ENCODE peak calls at places on chromosomes 6 and 20, in four cellular contexts. C is ovary, D is stomach, S is tibial nerve. F is an unnamed sample.

GRCh38 chr6:106334646-106335448 is 9.3 kb upstream of the ATG5 start:
- DNase-seq in C (no peak), D (peak; percentile 55), S (no peak), F (peak; percentile 48)

GRCh38 chr6:122014961-122015360 is 384.5 kb upstream of the HSF2 start:
- DNase-seq in C (no peak), D (no peak), S (no peak), F (no peak)

GRCh38 chr6:121849477-121849876 is 414.0 kb downstream of the GJA1 start:
- DNase-seq in C (peak; percentile 52), D (peak; percentile 29), S (peak; percentile 30), F (peak; percentile 11)

GRCh38 chr20:44187763-44188709 is 1.0 kb upstream of the JPH2 start:
- DNase-seq in C (no peak), D (no peak), S (no peak), F (no peak)

GRCh38 chr6:155755452-155755851 is 299.8 kb upstream of the NOX3 start:
- DNase-seq in C (no peak), D (no peak), S (no peak), F (no peak)

GRCh38 chr20:63090682-63091571 is 84.2 kb upstream of the BHLHE23 start:
- DNase-seq in C (peak; percentile 4), D (no peak), S (no peak), F (peak; percentile 22)

GRCh38 chr6:151399679-151400078 is 8.3 kb upstream of the ZBTB2 start:
- DNase-seq in C (no peak), D (no peak), S (no peak), F (no peak)

GRCh38 chr6:17491416-17492142 is 98.2 kb downstream of the CAP2 start:
- DNase-seq in C (no peak), D (no peak), S (no peak), F (no peak)

GRCh38 chr6:49913656-49914055 is 47.3 kb upstream of the CRISP1 start:
- DNase-seq in C (no peak), D (no peak), S (no peak), F (no peak)

GRCh38 chr6:136523196-136523595 is 27.0 kb downstream of the MAP7 start:
- DNase-seq in C (no peak), D (no peak), S (no peak), F (no peak)

GRCh38 chr20:17568045-17568788 is 1.7 kb upstream of the DSTN start:
- DNase-seq in C (no peak), D (no peak), S (no peak), F (no peak)

GRCh38 chr20:17568972-17569471 is 853 bp upstream of the DSTN start:
- DNase-seq in C (peak; percentile 83), D (peak; percentile 87), S (peak; percentile 72), F (peak; percentile 90)

GRCh38 chr20:17570347-17571152 is 675 bp downstream of the DSTN start:
- DNase-seq in C (peak; percentile 75), D (peak; percentile 58), S (peak; percentile 23), F (peak; percentile 75)

GRCh38 chr20:17571153-17571527 is 1.3 kb downstream of the DSTN start:
- DNase-seq in C (no peak), D (no peak), S (no peak), F (no peak)

DNA sequence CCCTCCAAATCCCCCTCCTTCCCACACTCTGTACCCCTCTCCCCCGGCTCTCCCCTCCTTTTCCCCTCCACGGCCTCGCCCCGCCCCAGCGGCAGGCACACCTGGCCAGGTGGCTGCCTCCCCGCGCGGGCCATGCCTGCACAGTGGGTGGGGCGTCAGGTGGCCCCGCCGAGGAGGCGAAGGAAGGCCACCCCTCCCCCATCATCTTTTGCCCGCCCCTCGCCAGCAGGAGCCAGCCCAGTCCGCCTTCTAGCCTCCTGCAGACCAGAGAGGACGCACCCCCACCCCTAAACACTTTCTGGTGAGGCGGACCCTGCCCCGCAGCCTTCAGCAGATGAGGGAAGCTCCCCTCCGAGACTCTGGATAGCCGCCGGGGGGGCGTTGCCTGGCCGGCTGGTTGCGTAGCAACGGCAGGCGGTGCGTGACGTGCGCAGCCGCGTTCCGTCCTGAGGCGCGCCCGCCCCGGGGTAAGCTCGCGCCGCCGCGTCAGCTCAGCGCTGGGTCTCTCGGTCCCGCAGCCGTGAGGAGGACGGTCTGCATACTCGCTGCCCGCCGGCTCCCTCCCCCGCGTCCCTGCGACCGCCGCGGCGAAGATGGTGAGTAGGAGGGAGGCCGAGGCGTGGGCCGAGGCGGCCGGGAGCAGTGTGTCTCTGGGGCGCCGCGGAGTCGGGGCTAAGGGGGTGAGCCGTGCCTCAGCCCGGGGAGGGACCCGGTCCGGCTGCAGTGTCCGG is at the start of gene DSTN:
- DNase-seq in C (peak; percentile 96), D (peak; percentile 95), S (peak; percentile 88), F (peak; percentile 94)
- TF ChIP-seq EP300 in C (peak; percentile 36), D (peak; percentile 61), S (peak; percentile 47), F (peak; percentile 27)

GRCh38 chr20:35601021-35601973 is 14.3 kb upstream of the SPAG4 start:
- DNase-seq in C (peak; percentile 76), D (peak; percentile 83), S (no peak), F (peak; percentile 86)
- TF ChIP-seq EP300 in C (no peak), D (no peak), S (no peak), F (no peak)

GRCh38 chr6:161226005-161226964 is 47.6 kb downstream of the AGPAT4 start:
- DNase-seq in C (no peak), D (no peak), S (no peak), F (no peak)
- TF ChIP-seq EP300 in C (no peak), D (no peak), S (no peak), F (no peak)

GRCh38 chr6:21265264-21266044 is 328.1 kb upstream of the SOX4 start:
- DNase-seq in C (no peak), D (no peak), S (no peak), F (no peak)

GRCh38 chr6:21262504-21262903 is 331.0 kb upstream of the SOX4 start:
- DNase-seq in C (no peak), D (no peak), S (no peak), F (no peak)

GRCh38 chr6:21259660-21260059 is 333.9 kb upstream of the SOX4 start:
- DNase-seq in C (no peak), D (no peak), S (no peak), F (no peak)

GRCh38 chr6:21264288-21264818 is 329.2 kb upstream of the SOX4 start:
- DNase-seq in C (no peak), D (no peak), S (no peak), F (no peak)

DNA sequence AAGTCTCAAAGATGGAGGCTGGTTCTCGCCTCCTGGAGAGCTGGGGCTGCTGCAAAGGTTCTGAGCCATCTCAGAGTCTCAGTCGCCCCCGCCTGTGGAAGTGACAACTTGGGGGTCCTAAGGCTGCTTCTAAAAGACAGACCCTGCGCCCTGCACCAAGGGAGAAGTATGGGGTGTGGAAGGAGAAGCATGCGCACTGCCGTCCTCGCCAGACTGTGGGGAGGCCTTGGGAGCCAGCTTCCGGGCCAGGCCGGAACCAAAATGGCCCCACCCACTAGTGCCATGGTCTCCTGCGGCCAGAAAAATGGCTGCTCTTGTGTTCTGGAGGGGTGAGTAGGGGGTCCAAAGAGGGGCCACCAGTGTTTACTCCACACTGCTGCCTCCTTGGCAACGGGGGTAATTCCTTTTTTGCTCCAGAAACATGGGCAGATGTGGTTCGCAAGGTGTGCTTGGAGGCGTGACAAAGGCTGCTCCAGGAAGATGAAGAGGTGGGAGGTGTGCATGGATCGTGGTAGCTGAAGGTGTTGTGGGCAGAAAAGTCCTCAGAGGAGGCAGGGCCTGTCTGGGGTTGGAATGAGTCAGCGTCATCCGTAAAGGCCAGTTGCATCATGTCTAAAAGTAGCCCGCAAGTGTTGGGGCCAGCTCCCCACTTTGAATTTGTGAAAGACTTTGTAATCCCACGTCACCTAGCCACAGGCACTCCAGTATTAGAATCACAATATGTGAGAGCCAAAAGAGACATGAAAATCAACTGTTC is 329.8 kb upstream of the SOX4 start:
- DNase-seq in C (no peak), D (no peak), S (no peak), F (no peak)
- TF ChIP-seq EP300 in C (no peak), D (no peak), S (no peak), F (no peak)

GRCh38 chr6:75483136-75483952 is 10.3 kb downstream of the FILIP1 start:
- DNase-seq in C (no peak), D (no peak), S (no peak), F (no peak)
- TF ChIP-seq EP300 in C (no peak), D (no peak), S (no peak), F (no peak)

GRCh38 chr6:133247581-133247980 is 6.4 kb downstream of the EYA4 start:
- DNase-seq in C (no peak), D (no peak), S (no peak), F (no peak)

GRCh38 chr6:133254552-133255228 is 13.5 kb downstream of the EYA4 start:
- DNase-seq in C (no peak), D (no peak), S (no peak), F (no peak)

GRCh38 chr6:133248241-133249001 is 7.3 kb downstream of the EYA4 start:
- DNase-seq in C (no peak), D (no peak), S (no peak), F (no peak)

GRCh38 chr6:133251688-133252087 is 10.5 kb downstream of the EYA4 start:
- DNase-seq in C (no peak), D (no peak), S (no peak), F (no peak)
- TF ChIP-seq EP300 in C (no peak), D (no peak), S (no peak), F (no peak)